ENCODE peak calls at places on chromosomes 7 and 10, in five cellular contexts. A is upper lobe of right lung, J is cardiac muscle cell, Z is AG04450, R is fibroblast of the aortic adventitia. U is an unnamed sample.

GRCh38 chr7:157527686-157528085 is 190.9 kb downstream of the DNAJB6 start:
- DNase-seq in Z (no peak), A (peak), R (no peak), J (no peak), U (no peak)

GRCh38 chr10:114623155-114623554 is 34.9 kb downstream of the ABLIM1 start:
- DNase-seq in Z (no peak), J (no peak), R (no peak), A (no peak), U (no peak)

GRCh38 chr10:105950410-105950809 is 1214.1 kb downstream of the SORCS1 start:
- DNase-seq in A (no peak), Z (no peak), J (peak), R (peak), U (no peak)

GRCh38 chr7:34612671-34613070 is 45.3 kb upstream of the NPSR1 start:
- DNase-seq in J (peak), R (no peak), Z (no peak), A (no peak), U (peak)

GRCh38 chr7:105677395-105677701 is 96.1 kb upstream of the EFCAB10 start:
- DNase-seq in J (no peak), Z (no peak), A (no peak), R (no peak), U (no peak)

GRCh38 chr10:13613519-13613918 is 26.8 kb downstream of the PRPF18 start:
- DNase-seq in R (peak), Z (no peak), A (no peak), J (peak), U (no peak)

GRCh38 chr7:99822731-99823718 is 4.8 kb upstream of the CYP3A43 start:
- DNase-seq in Z (no peak), R (no peak), A (no peak), J (no peak), U (no peak)

GRCh38 chr10:71946700-71947099 is 17.5 kb upstream of the CHST3 start:
- DNase-seq in J (no peak), R (no peak), A (no peak), Z (no peak), U (no peak)

GRCh38 chr7:90720970-90721768 is 125.0 kb downstream of the CDK14 start:
- DNase-seq in R (peak), J (peak), A (no peak), Z (no peak), U (no peak)

GRCh38 chr10:103733002-103733419 is 122.4 kb downstream of the SH3PXD2A start:
- DNase-seq in A (no peak), R (no peak), Z (no peak), J (no peak), U (no peak)

GRCh38 chr7:65509368-65510186 is 135.9 kb downstream of the ZNF92 start:
- DNase-seq in J (no peak), R (no peak), A (peak), Z (no peak), U (no peak)

GRCh38 chr10:98249134-98249533 is 18.9 kb downstream of the LOXL4 start:
- DNase-seq in J (no peak), A (no peak), R (no peak), Z (no peak), U (no peak)

GRCh38 chr10:5996696-5997095 is 19.4 kb upstream of the IL15RA start:
- DNase-seq in Z (no peak), A (no peak), J (no peak), R (no peak), U (no peak)

GRCh38 chr10:77252380-77252779 is 385.2 kb downstream of the KCNMA1 start:
- DNase-seq in R (no peak), A (no peak), J (no peak), Z (no peak), U (no peak)

GRCh38 chr10:48285710-48286109 is 11.2 kb upstream of the FRMPD2 start:
- DNase-seq in Z (no peak), J (no peak), R (peak), A (no peak), U (no peak)

GRCh38 chr10:118278649-118279048 is 63.5 kb downstream of the FAM204A start:
- DNase-seq in Z (no peak), R (no peak), A (no peak), J (no peak), U (peak)

GRCh38 chr7:97043281-97043680 is 18.6 kb upstream of the DLX5 start:
- DNase-seq in J (no peak), Z (no peak), R (no peak), A (no peak), U (peak)

GRCh38 chr10:36720931-36721330 is 404.5 kb upstream of the ANKRD30A start:
- DNase-seq in A (no peak), Z (no peak), J (peak), R (no peak), U (no peak)

GRCh38 chr7:108345710-108346336 is 110.4 kb downstream of the NRCAM start:
- DNase-seq in A (no peak), J (no peak), Z (no peak), R (no peak), U (no peak)

GRCh38 chr7:6637544-6638229 is 569 bp downstream of the ZNF316 start:
- DNase-seq in Z (no peak), A (peak), J (peak), R (no peak), U (no peak)

GRCh38 chr10:74439213-74439612 is 288.2 kb downstream of the ADK start:
- DNase-seq in Z (no peak), J (peak), R (peak), A (no peak), U (no peak)

GRCh38 chr7:2037805-2038635 is 194.7 kb downstream of the MAD1L1 start:
- DNase-seq in Z (no peak), J (peak), R (peak), A (peak), U (no peak)

GRCh38 chr7:92698237-92698841 is 108.1 kb upstream of the FAM133B start:
- DNase-seq in J (peak), A (no peak), R (peak), Z (peak), U (no peak)

GRCh38 chr10:21260060-21260792 is 265.3 kb downstream of the SKIDA1 start:
- DNase-seq in Z (no peak), A (no peak), R (peak), J (peak), U (no peak)

GRCh38 chr10:95542330-95542729 is 18.8 kb downstream of the SORBS1 start:
- DNase-seq in R (no peak), Z (no peak), J (no peak), A (no peak), U (no peak)

GRCh38 chr10:75772153-75772887 is 340.9 kb downstream of the LRMDA start:
- DNase-seq in A (no peak), Z (no peak), R (peak), J (peak), U (no peak)

GRCh38 chr7:155545348-155545747 is 1.0 kb downstream of the CNPY1 start:
- DNase-seq in J (no peak), R (no peak), A (no peak), Z (no peak), U (no peak)
- TF ChIP-seq CTCF in J (peak), R (no peak), A (no peak), Z (no peak), U (no peak)

DNA sequence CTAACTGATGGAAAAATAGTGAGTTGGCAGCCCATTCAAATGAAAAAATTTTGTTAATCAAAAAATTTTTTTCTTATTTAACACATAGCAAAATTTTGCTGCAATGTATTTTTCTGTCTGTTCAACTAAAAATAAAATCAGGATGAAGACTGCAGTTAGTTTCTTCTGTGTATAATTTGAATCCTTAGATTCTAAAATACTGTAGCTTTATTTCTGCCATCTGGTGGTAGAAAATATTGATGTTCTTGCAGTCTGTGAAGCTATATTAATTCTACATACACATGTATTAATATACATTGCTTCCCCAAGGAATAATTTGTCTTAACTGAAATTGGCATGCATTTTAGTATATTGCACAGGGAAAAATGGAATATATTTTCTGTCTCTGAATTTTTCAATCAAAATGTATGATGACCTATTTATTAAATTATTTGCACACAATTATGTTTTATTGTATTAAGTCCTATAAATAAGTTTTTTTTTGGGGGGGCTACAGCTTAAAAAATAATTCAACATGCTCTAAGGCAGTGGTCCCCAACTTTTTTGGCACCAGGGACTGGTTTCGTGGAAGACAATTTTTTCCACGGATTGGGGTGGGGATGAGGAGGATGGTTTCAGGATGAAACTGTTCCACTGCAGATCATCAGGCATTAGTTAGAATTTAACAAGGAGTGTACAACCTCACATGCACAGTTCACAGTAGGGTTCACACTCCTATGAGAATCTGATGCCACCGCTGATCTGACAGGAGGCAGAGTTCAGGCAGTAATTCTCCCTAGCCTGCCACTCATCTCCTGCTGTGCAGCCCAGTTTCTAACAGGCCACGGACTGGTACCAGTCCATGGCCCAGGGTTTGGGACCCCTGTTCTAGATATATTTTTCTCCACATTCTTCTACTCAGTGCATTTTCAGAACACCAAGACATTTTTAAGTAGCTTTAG is 119.4 kb downstream of the GNAT3 start:
- DNase-seq in Z (no peak), A (no peak), J (peak), R (peak), U (no peak)
- TF ChIP-seq CTCF in Z (peak), A (peak), J (peak), R (peak), U (peak)

GRCh38 chr10:33010132-33011037 is 52.4 kb upstream of the ITGB1 start:
- DNase-seq in Z (peak), R (peak), A (no peak), J (peak), U (peak)
- TF ChIP-seq CTCF in Z (peak), R (peak), A (peak), J (peak), U (peak)

DNA sequence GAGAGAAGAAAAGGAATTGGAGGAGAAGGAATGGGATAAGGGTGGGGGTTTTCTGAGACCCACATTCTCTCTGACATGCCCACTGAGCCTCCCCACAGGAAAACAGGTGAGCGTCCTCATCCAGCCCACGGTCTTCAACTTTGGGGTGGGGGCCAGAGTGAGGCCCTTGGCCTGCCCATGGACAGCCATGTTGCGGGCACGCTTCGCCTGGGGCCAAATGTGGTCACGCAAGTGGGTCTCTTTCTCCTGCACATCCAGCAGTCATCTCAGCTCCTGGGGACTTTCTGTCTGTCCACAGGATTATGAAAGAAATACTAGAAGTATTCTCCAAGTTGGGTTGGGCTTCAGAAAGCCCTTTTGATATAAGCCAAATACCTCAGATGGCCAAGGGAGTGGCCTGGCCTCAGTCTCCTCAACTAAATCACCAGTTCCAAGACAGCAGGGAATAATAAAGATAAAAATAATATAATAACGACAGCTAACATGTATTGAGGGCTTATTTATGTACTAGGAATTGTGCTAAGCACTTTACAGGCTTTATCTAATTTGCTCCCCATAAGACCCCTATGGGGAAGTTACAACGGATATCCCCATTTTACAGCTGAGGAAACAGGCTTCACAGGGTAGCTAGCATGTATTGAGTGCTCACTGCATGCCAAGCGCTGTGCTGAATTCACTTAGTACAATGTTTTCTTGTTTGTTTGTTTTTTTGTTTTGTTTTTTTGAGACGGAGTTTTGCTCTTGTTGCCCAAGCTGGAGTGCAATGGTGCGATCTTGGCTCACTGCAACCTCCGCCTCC is 57.2 kb upstream of the LBX1 start:
- DNase-seq in A (no peak), R (no peak), Z (no peak), J (no peak), U (no peak)
- TF ChIP-seq CTCF in A (no peak), R (no peak), Z (no peak), J (no peak), U (no peak)

GRCh38 chr10:61609609-61610166 is 53.0 kb upstream of the CABCOCO1 start:
- DNase-seq in J (no peak), A (no peak), R (no peak), Z (no peak), U (no peak)

GRCh38 chr10:61605221-61605620 is 57.5 kb upstream of the CABCOCO1 start:
- DNase-seq in R (no peak), J (no peak), A (no peak), Z (no peak), U (no peak)

GRCh38 chr10:61612009-61612408 is 50.7 kb upstream of the CABCOCO1 start:
- DNase-seq in J (no peak), A (no peak), R (no peak), Z (no peak), U (no peak)

GRCh38 chr10:61608255-61609040 is 54.3 kb upstream of the CABCOCO1 start:
- DNase-seq in Z (no peak), A (no peak), R (peak), J (peak), U (no peak)

DNA sequence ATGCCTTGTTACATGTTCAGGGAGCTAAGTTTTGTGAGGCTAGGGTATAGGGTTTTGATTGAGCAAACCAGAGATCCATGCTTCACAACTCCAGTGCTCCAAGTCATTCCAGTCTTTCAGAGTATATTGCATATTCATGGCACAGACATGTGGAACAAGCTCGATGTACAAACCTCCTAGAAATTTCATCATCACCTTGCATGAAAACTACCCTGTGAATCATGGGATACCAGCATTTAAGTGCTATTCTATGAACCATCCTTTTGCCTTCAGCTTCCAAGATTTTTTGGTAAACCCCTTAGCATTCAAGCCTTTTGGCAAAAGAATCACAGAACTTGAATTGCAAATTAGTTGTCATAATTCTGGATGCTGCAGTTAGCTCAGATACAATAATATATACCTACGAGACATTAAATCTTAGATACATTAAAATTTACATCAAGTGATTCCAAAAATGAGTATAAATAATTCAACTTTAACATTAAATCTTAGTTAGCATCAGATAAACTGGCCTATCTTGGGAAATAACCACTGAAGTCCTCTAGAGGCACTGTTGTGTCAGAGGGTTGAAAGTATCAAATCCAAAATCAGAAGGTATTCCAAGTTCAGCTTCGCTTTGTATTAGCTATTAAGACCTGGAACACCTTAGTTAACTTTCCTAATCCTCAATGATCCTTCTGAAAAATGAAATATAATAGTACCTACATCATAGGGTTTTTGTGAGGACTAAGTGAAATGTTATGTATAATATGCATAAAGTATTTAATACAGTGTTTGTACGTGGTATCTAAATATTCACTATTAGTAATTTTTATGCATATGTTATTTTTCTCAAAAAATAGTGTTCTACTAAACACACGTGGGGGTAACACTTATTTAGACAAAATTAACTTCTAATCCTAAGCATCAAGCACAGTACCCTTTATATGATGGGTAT is 55.5 kb upstream of the CABCOCO1 start:
- DNase-seq in A (no peak), R (peak), Z (no peak), J (no peak), U (no peak)
- TF ChIP-seq CTCF in A (peak), R (peak), Z (peak), J (peak), U (peak)

GRCh38 chr7:95865716-95866371 is 93.5 kb downstream of the DYNC1I1 start:
- DNase-seq in J (peak), Z (no peak), R (peak), A (no peak), U (no peak)
- TF ChIP-seq CTCF in J (peak), Z (peak), R (peak), A (no peak), U (no peak)

DNA sequence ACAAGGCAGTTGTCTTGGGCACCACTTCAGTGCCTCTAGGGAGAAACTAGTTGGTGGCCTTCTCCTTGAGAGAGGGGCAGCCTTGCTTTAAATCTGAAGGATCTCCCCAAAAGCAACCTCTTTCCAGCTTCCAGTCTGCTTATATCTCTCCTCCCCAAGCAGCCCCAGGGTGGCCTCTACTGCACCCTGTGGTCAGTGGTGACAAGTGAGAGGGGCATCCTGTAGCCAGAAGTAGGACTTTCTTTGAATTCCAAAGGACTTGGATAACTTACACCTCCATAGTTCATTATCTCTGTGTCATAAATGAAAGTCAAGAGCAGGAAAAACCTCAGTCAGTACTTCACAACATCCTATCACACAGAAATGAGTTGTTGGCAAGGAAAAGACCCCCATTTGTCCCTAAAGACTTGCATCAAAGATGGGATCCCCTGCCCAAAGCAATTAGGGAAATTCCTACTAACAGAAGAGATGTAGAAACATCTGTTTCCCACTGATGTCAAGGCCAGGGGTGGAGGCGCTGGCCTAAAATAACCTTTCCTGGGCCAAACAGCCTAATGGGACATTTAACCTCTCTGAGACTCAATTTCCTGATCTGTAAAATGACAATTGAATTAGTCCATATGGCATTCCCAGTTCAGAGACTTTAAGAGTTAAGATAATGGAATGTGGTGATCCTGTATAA is 44.0 kb upstream of the ANKRD1 start:
- DNase-seq in A (no peak), J (no peak), Z (no peak), R (peak), U (no peak)
- TF ChIP-seq CTCF in A (no peak), J (no peak), Z (no peak), R (no peak), U (no peak)

GRCh38 chr10:26640391-26640790 is 57.1 kb upstream of the PDSS1 start:
- DNase-seq in A (no peak), J (no peak), Z (no peak), R (no peak), U (no peak)
- TF ChIP-seq CTCF in A (no peak), J (no peak), Z (no peak), R (no peak), U (no peak)

U was measured in foreskin keratinocyte.